ENCODE peak calls at places on chromosomes 6 and 20, in seven cellular contexts. P, G, R, Z, K, U and S are unnamed samples.

GRCh38 chr6:168892031-168892430 is 361.6 kb downstream of the THBS2 start:
- DNase-seq in Z (no peak), K (no peak), G (no peak), R (no peak), U (no peak), P (no peak), S (no peak)

GRCh38 chr20:35263609-35264223 is 14.2 kb downstream of the MMP24OS start:
- DNase-seq in P (no peak), U (no peak), G (no peak), K (no peak), R (no peak), Z (no peak), S (no peak)

GRCh38 chr6:122801397-122801796 is 12.3 kb downstream of the SMPDL3A start:
- DNase-seq in Z (no peak), G (no peak), P (no peak), K (no peak), U (no peak), R (no peak), S (no peak)

GRCh38 chr6:89487864-89488263 is 54.9 kb downstream of the ANKRD6 start:
- DNase-seq in P (no peak), K (no peak), G (no peak), R (no peak), Z (peak), U (no peak), S (no peak)

GRCh38 chr6:112786801-112787200 is 439.7 kb downstream of the RFPL4B start:
- DNase-seq in R (no peak), U (no peak), K (no peak), Z (no peak), P (no peak), G (no peak), S (no peak)

GRCh38 chr6:123333000-123333756 is 303.6 kb downstream of the TRDN start:
- DNase-seq in R (no peak), U (no peak), P (no peak), G (no peak), Z (no peak), K (peak), S (no peak)

GRCh38 chr6:41167173-41167963 is 4.5 kb upstream of the TREM2 start:
- DNase-seq in R (no peak), G (no peak), P (no peak), K (no peak), U (no peak), Z (no peak), S (no peak)

GRCh38 chr6:170449835-170450753 is 103.0 kb downstream of the PSMB1 start:
- DNase-seq in K (no peak), G (no peak), R (no peak), Z (peak), U (no peak), P (no peak), S (peak)

GRCh38 chr6:163667372-163668060 is 253.0 kb downstream of the QKI start:
- DNase-seq in R (peak), U (no peak), Z (no peak), P (no peak), G (no peak), K (no peak), S (peak)

GRCh38 chr6:26223677-26224546 is 136.7 kb downstream of the HFE start:
- DNase-seq in Z (peak), U (peak), K (peak), G (peak), R (no peak), P (no peak), S (peak)

GRCh38 chr6:113291751-113292445 is 565.2 kb upstream of the MARCKS start:
- DNase-seq in K (no peak), U (no peak), R (no peak), G (no peak), Z (no peak), P (no peak), S (no peak)

GRCh38 chr6:33694401-33694931 is 17.0 kb downstream of the UQCC2 start:
- DNase-seq in R (peak), P (no peak), U (no peak), K (no peak), G (peak), Z (peak), S (no peak)

GRCh38 chr6:166573456-166574216 is 12.8 kb downstream of the RAMACL start:
- DNase-seq in Z (no peak), R (no peak), U (no peak), K (no peak), G (no peak), P (no peak), S (no peak)

GRCh38 chr6:39263299-39264037 is 34.2 kb upstream of the KCNK5 start:
- DNase-seq in K (no peak), G (no peak), P (no peak), U (no peak), R (no peak), Z (no peak), S (no peak)